ENCODE peak calls at places on chromosomes 11 and 22, in five cellular contexts. O, Q, A, M and F are unnamed samples.
A peak's percentile ranks its signal among the peaks of the same experiment; 100 is the strongest.

GRCh38 chr11:12457030-12457600 is 79.7 kb downstream of the PARVA start:
- DNase-seq in M (no peak), A (no peak), O (no peak), Q (peak; percentile 73), F (no peak)

GRCh38 chr22:43313497-43314474 is 29.4 kb downstream of the SCUBE1 start:
- DNase-seq in Q (no peak), A (no peak), O (no peak), M (peak; percentile 34), F (peak; percentile 73)

GRCh38 chr22:38921126-38921525 is 36.3 kb upstream of the APOBEC3A start:
- DNase-seq in Q (no peak), M (no peak), O (no peak), A (no peak), F (no peak)

GRCh38 chr11:7611411-7611810 is 61.9 kb downstream of the CYB5R2 start:
- DNase-seq in A (no peak), O (no peak), M (no peak), Q (no peak), F (no peak)

GRCh38 chr22:25853501-25853900 is 111.5 kb downstream of the MYO18B start:
- DNase-seq in O (no peak), Q (no peak), M (no peak), A (no peak), F (no peak)

GRCh38 chr11:8777907-8778767 is 95.5 kb downstream of the RPL27A start:
- DNase-seq in Q (peak; percentile 62), A (no peak), O (no peak), M (peak; percentile 64), F (no peak)

GRCh38 chr11:34609850-34610249 is 11.0 kb upstream of the EHF start:
- DNase-seq in M (no peak), Q (peak; percentile 37), O (no peak), A (no peak), F (no peak)

GRCh38 chr11:73236879-73237278 is 18.8 kb downstream of the P2RY2 start:
- DNase-seq in M (peak; percentile 66), A (no peak), O (peak; percentile 58), Q (no peak), F (peak; percentile 58)

GRCh38 chr22:28019360-28019759 is 100.3 kb upstream of the PITPNB start:
- DNase-seq in A (no peak), M (peak; percentile 18), O (no peak), Q (peak; percentile 29), F (no peak)

GRCh38 chr22:17264321-17265052 is 45.3 kb upstream of the ADA2 start:
- DNase-seq in M (peak; percentile 44), A (no peak), Q (peak; percentile 52), O (peak; percentile 50), F (peak; percentile 64)

GRCh38 chr11:82523141-82523540 is 210.5 kb downstream of the FAM181B start:
- DNase-seq in Q (no peak), O (no peak), M (no peak), A (no peak), F (no peak)

GRCh38 chr22:23268877-23269276 is 88.6 kb downstream of the BCR start:
- DNase-seq in A (no peak), M (no peak), O (no peak), Q (no peak), F (no peak)

GRCh38 chr22:29979645-29980303 is 96.8 kb downstream of the MTMR3 start:
- DNase-seq in Q (peak; percentile 47), A (no peak), O (no peak), M (no peak), F (no peak)

GRCh38 chr22:32622762-32623147 is 148.1 kb downstream of the FBXO7 start:
- DNase-seq in A (no peak), M (no peak), Q (no peak), O (no peak), F (no peak)

GRCh38 chr11:105609832-105610781 is at the start of gene GRIA4:
- DNase-seq in A (no peak), O (peak; percentile 27), M (peak; percentile 18), Q (peak; percentile 67), F (peak; percentile 65)

GRCh38 chr22:22720201-22720723 is 75.8 kb downstream of the GGTLC2 start:
- DNase-seq in M (no peak), O (peak; percentile 18), A (no peak), Q (peak; percentile 10), F (peak; percentile 75)

GRCh38 chr11:36041988-36042606 is 98.2 kb downstream of the LDLRAD3 start:
- DNase-seq in O (no peak), M (no peak), Q (no peak), A (no peak), F (peak; percentile 51)

GRCh38 chr11:32884770-32885384 is 7.7 kb upstream of the QSER1 start:
- DNase-seq in O (no peak), M (no peak), A (no peak), Q (peak; percentile 7), F (peak; percentile 35)

GRCh38 chr11:2519517-2519878 is 74.7 kb downstream of the KCNQ1 start:
- DNase-seq in O (no peak), A (no peak), Q (no peak), M (no peak), F (no peak)

GRCh38 chr11:75851203-75851602 is 36.2 kb downstream of the UVRAG start:
- DNase-seq in M (no peak), O (no peak), Q (no peak), A (no peak), F (no peak)

GRCh38 chr11:69460540-69461257 is 20.8 kb upstream of the LINC01488 start:
- DNase-seq in Q (peak; percentile 96), O (no peak), M (no peak), A (no peak), F (peak; percentile 51)

GRCh38 chr11:12213920-12214319 is 103.5 kb downstream of the MICAL2 start:
- DNase-seq in O (peak; percentile 9), Q (no peak), M (no peak), A (no peak), F (no peak)

GRCh38 chr11:115652094-115652493 is 147.9 kb upstream of the CADM1 start:
- DNase-seq in O (no peak), A (no peak), Q (no peak), M (no peak), F (no peak)

GRCh38 chr11:9332655-9333054 is 18.3 kb upstream of the TMEM41B start:
- DNase-seq in A (no peak), M (no peak), O (no peak), Q (no peak), F (no peak)

GRCh38 chr11:61162092-61162935 is 1.1 kb upstream of the VPS37C start:
- DNase-seq in A (no peak), M (no peak), O (no peak), Q (peak; percentile 41), F (peak; percentile 40)

GRCh38 chr11:1862588-1863351 is 9.9 kb downstream of the LSP1 start:
- DNase-seq in Q (peak; percentile 85), A (no peak), O (no peak), M (no peak), F (no peak)

GRCh38 chr11:67271548-67272284 is 5.4 kb downstream of the GRK2 start:
- DNase-seq in M (peak; percentile 22), Q (no peak), O (no peak), A (no peak), F (no peak)

GRCh38 chr11:67270256-67271211 is 4.3 kb downstream of the GRK2 start:
- DNase-seq in A (no peak), O (peak; percentile 61), M (peak; percentile 73), Q (no peak), F (peak; percentile 47)

GRCh38 chr11:67272327-67273259 is 6.3 kb downstream of the GRK2 start:
- DNase-seq in Q (no peak), O (no peak), M (peak; percentile 33), A (no peak), F (no peak)

GRCh38 chr11:67269401-67270255 is 3.4 kb downstream of the GRK2 start:
- DNase-seq in O (no peak), A (no peak), M (peak; percentile 43), Q (no peak), F (no peak)

GRCh38 chr11:67271212-67271547 is 4.9 kb downstream of the GRK2 start:
- DNase-seq in O (no peak), M (no peak), Q (no peak), A (no peak), F (no peak)
- H3K4me1 ChIP-seq in O (peaks cover 48% of the 10 kb centered on the region), M (peaks cover 90% of the 10 kb centered on the region), Q (peaks cover 38% of the 10 kb centered on the region), A (peaks cover 93% of the 10 kb centered on the region), F (peaks cover 21% of the 10 kb centered on the region)

GRCh38 chr11:79362821-79363220 is 78.0 kb downstream of the TENM4 start:
- DNase-seq in A (no peak), M (no peak), O (no peak), Q (no peak), F (no peak)

GRCh38 chr11:79366218-79366617 is 74.6 kb downstream of the TENM4 start:
- DNase-seq in O (no peak), A (no peak), Q (no peak), M (no peak), F (no peak)

GRCh38 chr11:79363861-79364378 is 76.9 kb downstream of the TENM4 start:
- DNase-seq in A (no peak), Q (peak; percentile 56), M (no peak), O (no peak), F (no peak)

GRCh38 chr11:79363261-79363660 is 77.6 kb downstream of the TENM4 start:
- DNase-seq in A (no peak), Q (peak; percentile 58), M (no peak), O (no peak), F (no peak)

GRCh38 chr11:79362358-79362757 is 78.5 kb downstream of the TENM4 start:
- DNase-seq in O (no peak), M (no peak), A (no peak), Q (no peak), F (no peak)
- H3K4me3 ChIP-seq in O (no peak overlapping the region), M (no peak overlapping the region), A (no peak overlapping the region), Q (no peak overlapping the region), F (no peak overlapping the region)

GRCh38 chr11:831132-831864 is 1.5 kb upstream of the CD151 start:
- DNase-seq in M (no peak), O (no peak), A (no peak), Q (peak; percentile 67), F (no peak)

GRCh38 chr11:828501-829115 is 889 bp downstream of the CRACR2B start:
- DNase-seq in A (no peak), Q (no peak), O (no peak), M (no peak), F (no peak)

GRCh38 chr11:829116-829945 is 1.6 kb downstream of the CRACR2B start:
- DNase-seq in O (no peak), Q (no peak), A (no peak), M (no peak), F (peak; percentile 47)

GRCh38 chr11:830295-831131 is 2.2 kb upstream of the CD151 start:
- DNase-seq in Q (peak; percentile 63), M (peak; percentile 85), A (no peak), O (no peak), F (peak; percentile 90)

GRCh38 chr11:829946-830294 is 2.2 kb downstream of the CRACR2B start:
- DNase-seq in A (no peak), Q (no peak), M (no peak), O (no peak), F (no peak)
- H3K4me1 ChIP-seq in A (peaks cover 98% of the 10 kb centered on the region), Q (peaks cover 34% of the 10 kb centered on the region), M (peaks cover 75% of the 10 kb centered on the region), O (peaks cover 44% of the 10 kb centered on the region), F (peaks cover 34% of the 10 kb centered on the region)

GRCh38 chr22:39946571-39947407 is 13.4 kb upstream of the TMA7B start:
- DNase-seq in O (no peak), M (no peak), Q (no peak), A (no peak), F (no peak)
- H3K4me3 ChIP-seq in O (no peak overlapping the region), M (no peak overlapping the region), Q (no peak overlapping the region), A (no peak overlapping the region), F (no peak overlapping the region)

GRCh38 chr11:112163875-112164521 is at the start of gene IL18:
- DNase-seq in M (no peak), O (peak; percentile 13), Q (peak; percentile 25), A (no peak), F (peak; percentile 31)
- H3K4me1 ChIP-seq in M (no peaks in the 10 kb centered on the region), O (no peaks in the 10 kb centered on the region), Q (no peaks in the 10 kb centered on the region), A (peaks cover 57% of the 10 kb centered on the region), F (no peaks in the 10 kb centered on the region)

GRCh38 chr11:119318240-119319135 is 1.6 kb upstream of the MCAM start:
- DNase-seq in Q (peak; percentile 81), M (peak; percentile 62), A (no peak), O (peak; percentile 76), F (peak; percentile 39)
- H3K4me3 ChIP-seq in Q (no peak overlapping the region), M (no peak overlapping the region), A (no peak overlapping the region), O (peak overlapping the region; percentile 16), F (no peak overlapping the region)